ENCODE peak calls at places on chromosomes 7 and 10, in six cellular contexts. I is mesothelial cell of epicardium, E is HFF-Myc, O is neural crest cell, G is gastrocnemius medialis, U is natural killer cell. Q is an unnamed sample.

GRCh38 chr7:132001166-132001565 is 444.7 kb upstream of the PODXL start:
- DNase-seq in I (no peak), E (no peak), O (no peak), G (no peak), U (no peak), Q (no peak)

GRCh38 chr10:123965973-123966895 is 74.6 kb upstream of the CPXM2 start:
- DNase-seq in I (no peak), E (no peak), O (no peak), G (no peak), U (no peak), Q (no peak)

GRCh38 chr10:29064665-29065064 is 224.2 kb upstream of the LYZL1 start:
- DNase-seq in I (no peak), E (no peak), O (no peak), G (no peak), U (no peak), Q (no peak)

GRCh38 chr7:90994121-90994520 is 270.1 kb upstream of the FZD1 start:
- DNase-seq in I (no peak), E (no peak), O (no peak), G (no peak), U (no peak), Q (no peak)

GRCh38 chr7:10221084-10221483 is 752.6 kb upstream of the PHF14 start:
- DNase-seq in I (no peak), E (no peak), O (no peak), G (no peak), U (no peak), Q (no peak)

GRCh38 chr10:60347270-60347669 is 42.4 kb downstream of the ANK3 start:
- DNase-seq in I (no peak), E (no peak), O (no peak), G (no peak), U (no peak), Q (no peak)

GRCh38 chr10:132909491-132910071 is 32.8 kb downstream of the CFAP46 start:
- DNase-seq in I (peak), E (no peak), O (no peak), G (no peak), U (no peak), Q (no peak)

GRCh38 chr7:151736403-151736909 is 140.5 kb downstream of the PRKAG2 start:
- DNase-seq in I (no peak), E (peak), O (peak), G (peak), U (no peak), Q (peak)

GRCh38 chr10:4257939-4258465 is 473.0 kb upstream of the KLF6 start:
- DNase-seq in I (no peak), E (no peak), O (no peak), G (no peak), U (no peak), Q (no peak)

GRCh38 chr7:39554583-39555140 is 11.5 kb upstream of the YAE1 start:
- DNase-seq in I (no peak), E (no peak), O (no peak), G (no peak), U (no peak), Q (no peak)

GRCh38 chr7:100825215-100825671 is 2.1 kb downstream of the EPHB4 start:
- DNase-seq in I (no peak), E (no peak), O (no peak), G (no peak), U (no peak), Q (peak)

GRCh38 chr7:47587389-47587788 is 5.5 kb upstream of the TNS3 start:
- DNase-seq in I (no peak), E (no peak), O (no peak), G (no peak), U (no peak), Q (no peak)

GRCh38 chr7:140689199-140690152 is 7.0 kb upstream of the NDUFB2 start:
- DNase-seq in I (no peak), E (no peak), O (no peak), G (no peak), U (no peak), Q (no peak)
- TF ChIP-seq CTCF in I (no peak), E (no peak), O (no peak), G (no peak), U (no peak), Q (no peak)

GRCh38 chr10:11282156-11282555 is 264.5 kb downstream of the CELF2 start:
- DNase-seq in I (no peak), E (no peak), O (no peak), G (no peak), U (no peak), Q (no peak)

GRCh38 chr10:11284291-11285085 is 266.8 kb downstream of the CELF2 start:
- DNase-seq in I (no peak), E (no peak), O (no peak), G (no peak), U (no peak), Q (no peak)

GRCh38 chr10:11286261-11286989 is 268.8 kb downstream of the CELF2 start:
- DNase-seq in I (no peak), E (no peak), O (no peak), G (no peak), U (no peak), Q (no peak)

GRCh38 chr10:11282661-11283060 is 265.0 kb downstream of the CELF2 start:
- DNase-seq in I (no peak), E (no peak), O (no peak), G (no peak), U (no peak), Q (no peak)

DNA sequence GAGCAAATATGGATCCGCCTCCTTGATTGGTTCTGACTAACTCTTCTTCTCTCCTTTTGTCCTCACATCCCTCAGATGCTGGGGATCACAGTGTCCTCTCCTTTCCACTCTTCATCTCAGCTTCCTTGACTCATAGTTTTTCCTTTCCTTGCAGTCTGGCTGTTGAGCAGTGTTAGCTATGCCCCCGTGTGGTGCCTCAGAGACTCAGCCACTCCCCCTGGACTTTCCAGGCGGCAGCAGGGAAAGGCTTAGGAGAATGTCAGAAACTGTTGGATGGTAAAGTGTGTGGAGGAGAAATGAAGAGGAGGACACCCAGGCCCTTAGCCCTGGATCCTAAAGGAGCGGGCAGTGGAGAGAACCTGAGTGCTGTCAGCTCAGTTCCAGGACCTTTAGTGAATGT is 267.5 kb downstream of the CELF2 start:
- DNase-seq in I (no peak), E (no peak), O (no peak), G (no peak), U (no peak), Q (no peak)
- TF ChIP-seq CTCF in I (no peak), E (peak), O (no peak), G (no peak), U (no peak), Q (no peak)

GRCh38 chr10:114885430-114885829 is 52.6 kb upstream of the TRUB1 start:
- DNase-seq in I (no peak), E (no peak), O (no peak), G (no peak), U (no peak), Q (no peak)
- TF ChIP-seq CTCF in I (no peak), E (no peak), O (no peak), G (no peak), U (no peak), Q (no peak)

GRCh38 chr10:81920213-81920829 is 45.3 kb downstream of the NRG3 start:
- DNase-seq in I (no peak), E (no peak), O (no peak), G (no peak), U (no peak), Q (peak)
- TF ChIP-seq CTCF in I (peak), E (peak), O (peak), G (no peak), U (no peak), Q (peak)

Q was measured in nephron progenitor cell.